ENCODE peak calls at places on chromosomes 3 and 15, in ten cellular contexts. J is cardiac muscle cell; O is transverse colon; L is PC-9; U is IMR-90; X is hepatocyte; F is CD8-positive, alpha-beta T cell; K is tibial nerve; V is GM23248; Q is left lung. M is an unnamed sample. For H3K4me1, the result is how much of the 10 kb centered on the place peaks cover.

GRCh38 chr15:31831596-31831995 is 198.7 kb upstream of the CHRNA7 start:
- DNase-seq in J (no peak), O (no peak), L (no peak), U (no peak), X (no peak), F (no peak), K (no peak), V (no peak), Q (no peak), M (no peak)

GRCh38 chr15:59294961-59295741 is 77.5 kb downstream of the MYO1E start:
- DNase-seq in J (no peak), O (no peak), L (peak), U (peak), X (no peak), F (no peak), K (no peak), V (peak), Q (no peak), M (peak)

GRCh38 chr3:192571197-192571791 is 156.0 kb downstream of the FGF12 start:
- DNase-seq in J (no peak), O (no peak), L (no peak), U (peak), X (no peak), F (no peak), K (peak), V (peak), Q (peak), M (peak)

GRCh38 chr15:73686781-73687256 is 2.6 kb downstream of the CD276 start:
- DNase-seq in J (no peak), O (no peak), L (no peak), U (peak), X (peak), F (no peak), K (no peak), V (peak), Q (no peak), M (no peak)

GRCh38 chr3:41751597-41751996 is 210.3 kb downstream of the ULK4 start:
- DNase-seq in J (no peak), O (no peak), L (no peak), U (no peak), X (no peak), F (no peak), K (no peak), V (peak), Q (no peak), M (no peak)

GRCh38 chr3:120144267-120144666 is 50.0 kb upstream of the GSK3B start:
- DNase-seq in J (peak), O (no peak), L (peak), U (peak), X (peak), F (no peak), K (no peak), V (no peak), Q (no peak), M (peak)

GRCh38 chr3:23277688-23278087 is 74.6 kb downstream of the UBE2E2 start:
- DNase-seq in J (no peak), O (no peak), L (no peak), U (no peak), X (no peak), F (no peak), K (no peak), V (no peak), Q (no peak), M (no peak)

GRCh38 chr15:74365619-74366445 is 1.6 kb downstream of the CYP11A1 start:
- DNase-seq in J (peak), O (peak), L (peak), U (peak), X (peak), F (no peak), K (peak), V (peak), Q (no peak), M (no peak)

GRCh38 chr3:188052229-188052965 is 101.6 kb upstream of the LPP start:
- DNase-seq in J (peak), O (peak), L (no peak), U (peak), X (peak), F (no peak), K (peak), V (no peak), Q (peak), M (peak)

GRCh38 chr3:60774617-60775016 is 476.6 kb downstream of the FHIT start:
- DNase-seq in J (no peak), O (no peak), L (no peak), U (no peak), X (no peak), F (no peak), K (no peak), V (no peak), Q (no peak), M (no peak)

GRCh38 chr3:148087601-148088371 is 609.9 kb upstream of the AGTR1 start:
- DNase-seq in J (no peak), O (no peak), L (no peak), U (no peak), X (no peak), F (peak), K (no peak), V (no peak), Q (no peak), M (no peak)

GRCh38 chr15:60397772-60398445 is at the start of gene ANXA2:
- DNase-seq in J (peak), O (peak), L (peak), U (peak), X (peak), F (peak), K (peak), V (peak), Q (peak), M (peak)

GRCh38 chr3:178518660-178519396 is 17.4 kb upstream of the KCNMB2 start:
- DNase-seq in J (no peak), O (no peak), L (peak), U (no peak), X (no peak), F (no peak), K (no peak), V (peak), Q (no peak), M (no peak)

GRCh38 chr3:61808526-61808925 is 247.2 kb downstream of the PTPRG start:
- DNase-seq in J (no peak), O (no peak), L (no peak), U (no peak), X (no peak), F (no peak), K (no peak), V (peak), Q (no peak), M (peak)

GRCh38 chr3:39435006-39435748 is 28.7 kb downstream of the RPSA start:
- DNase-seq in J (no peak), O (no peak), L (no peak), U (no peak), X (no peak), F (no peak), K (no peak), V (no peak), Q (no peak), M (no peak)

GRCh38 chr15:60964527-60964926 is 264.6 kb downstream of the RORA start:
- DNase-seq in J (no peak), O (no peak), L (no peak), U (no peak), X (no peak), F (no peak), K (no peak), V (no peak), Q (no peak), M (no peak)

GRCh38 chr15:70382762-70383458 is 285.2 kb upstream of the TLE3 start:
- DNase-seq in J (no peak), O (no peak), L (no peak), U (no peak), X (no peak), F (no peak), K (no peak), V (no peak), Q (no peak), M (no peak)

GRCh38 chr15:52794665-52795463 is 4.7 kb upstream of the ONECUT1 start:
- DNase-seq in J (no peak), O (no peak), L (no peak), U (no peak), X (no peak), F (no peak), K (no peak), V (no peak), Q (no peak), M (no peak)
- H3K4me3 ChIP-seq in J (no peak), O (no peak), L (no peak), U (no peak), X (no peak), F (no peak), K (no peak), V (no peak), Q (no peak), M (no peak)

DNA sequence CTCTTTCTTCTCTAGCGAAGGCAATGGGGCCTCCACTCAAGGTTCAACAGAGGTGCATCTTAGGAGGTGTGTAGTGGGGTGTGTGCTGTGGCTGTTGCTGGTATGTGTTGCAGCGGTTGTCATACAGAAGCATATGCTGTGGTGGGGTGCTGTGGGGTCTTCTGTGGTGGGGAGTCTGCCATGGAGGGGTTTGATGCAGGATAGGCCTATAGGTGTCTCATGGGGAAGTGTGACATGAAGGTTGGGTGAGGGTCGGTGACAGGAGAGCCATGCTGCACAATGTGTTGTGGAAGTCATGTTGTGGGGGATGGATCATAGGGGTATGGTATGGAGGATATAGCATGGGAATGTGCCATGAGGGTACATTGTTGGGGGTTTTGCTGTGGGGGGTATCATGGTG is 20.3 kb downstream of the NMNAT3 start:
- DNase-seq in J (no peak), O (no peak), L (no peak), U (no peak), X (no peak), F (no peak), K (no peak), V (no peak), Q (no peak), M (no peak)
- H3K4me1 ChIP-seq in J (under half), O (under half), L (under half), U (under half), X (under half), F (under half), K (under half), V (under half), Q (under half), M (under half)

DNA sequence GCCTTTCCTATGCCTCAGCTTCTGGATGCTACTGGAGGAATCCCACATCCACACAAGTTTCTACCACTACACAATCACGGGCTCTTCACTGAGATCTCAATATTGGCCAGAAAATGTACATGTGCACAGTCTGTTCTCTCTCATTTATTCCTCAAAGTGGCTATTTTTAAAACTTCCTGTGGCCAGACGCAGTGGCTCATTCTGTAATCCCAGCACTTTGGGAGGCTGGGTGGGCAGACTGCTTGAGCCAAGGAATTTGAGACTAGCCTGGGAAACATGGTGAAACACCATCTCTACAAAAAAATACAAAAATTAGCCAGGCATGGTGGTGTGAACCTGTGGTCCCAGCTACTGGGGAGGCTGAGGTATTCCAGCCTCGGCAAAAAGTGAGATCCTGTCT is 91.4 kb upstream of the PRTG start:
- DNase-seq in J (no peak), O (no peak), L (no peak), U (no peak), X (no peak), F (no peak), K (no peak), V (no peak), Q (no peak), M (no peak)
- H3K27ac ChIP-seq in J (no peak), O (no peak), L (no peak), U (no peak), X (no peak), F (no peak), K (no peak), V (no peak), Q (no peak), M (no peak)

GRCh38 chr3:177460100-177460499 is 262.8 kb upstream of the TBL1XR1 start:
- DNase-seq in J (no peak), O (no peak), L (no peak), U (no peak), X (no peak), F (no peak), K (no peak), V (no peak), Q (no peak), M (no peak)
- H3K4me3 ChIP-seq in J (no peak), O (no peak), L (no peak), U (no peak), X (no peak), F (no peak), K (no peak), V (no peak), Q (no peak), M (no peak)

DNA sequence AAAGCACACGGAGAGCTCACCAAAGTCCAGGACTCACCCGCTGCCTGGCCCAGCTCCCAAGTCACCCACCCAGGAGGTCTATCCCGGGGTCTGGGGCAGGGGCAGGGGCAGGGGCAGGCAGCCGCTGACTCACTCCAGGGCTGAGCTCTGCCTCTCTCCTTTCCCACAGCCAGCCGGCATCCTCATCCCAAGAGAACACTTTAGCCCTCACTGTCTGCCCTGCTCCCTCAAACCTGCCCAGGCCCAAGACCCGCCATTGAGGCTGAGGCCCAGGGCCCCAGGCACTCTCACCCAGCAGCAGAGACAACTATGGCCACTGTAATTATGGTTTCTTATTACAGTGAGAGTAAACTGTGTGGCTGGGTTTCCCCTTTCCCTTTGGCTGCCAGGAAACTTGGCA is 53.1 kb downstream of the IQSEC1 start:
- DNase-seq in J (no peak), O (no peak), L (no peak), U (no peak), X (no peak), F (no peak), K (no peak), V (no peak), Q (peak), M (no peak)
- H3K4me1 ChIP-seq in J (under half), O (under half), L (half or more), U (under half), X (under half), F (under half), K (half or more), V (under half), Q (under half), M (under half)

GRCh38 chr3:48445277-48445882 is 1.2 kb upstream of the ATRIP start:
- DNase-seq in J (no peak), O (no peak), L (no peak), U (no peak), X (no peak), F (no peak), K (no peak), V (no peak), Q (no peak), M (no peak)

GRCh38 chr3:48441940-48442339 is 1.9 kb downstream of the TMA7 start:
- DNase-seq in J (no peak), O (no peak), L (no peak), U (no peak), X (no peak), F (no peak), K (no peak), V (no peak), Q (no peak), M (no peak)

GRCh38 chr3:48446043-48446424 is 503 bp upstream of the ATRIP start:
- DNase-seq in J (no peak), O (no peak), L (no peak), U (no peak), X (no peak), F (no peak), K (no peak), V (no peak), Q (no peak), M (no peak)

GRCh38 chr3:48451270-48451669 is 4.7 kb downstream of the ATRIP start:
- DNase-seq in J (no peak), O (no peak), L (no peak), U (no peak), X (no peak), F (no peak), K (no peak), V (no peak), Q (no peak), M (no peak)

GRCh38 chr3:48446425-48447193 is at the start of gene ATRIP:
- DNase-seq in J (peak), O (peak), L (peak), U (peak), X (peak), F (peak), K (peak), V (peak), Q (peak), M (peak)
- H3K27ac ChIP-seq in J (peak), O (peak), L (peak), U (peak), X (peak), F (peak), K (peak), V (peak), Q (peak), M (peak)

M was measured in pancreas.